ENCODE peak calls at places on chromosomes 5 and 9, in nine cellular contexts. One of them, this sample, is unnamed.

GRCh38 chr9:21555911-21556310 is 73.8 kb upstream of the IFNE start:
- DNase-seq in tibial nerve: no peak
- DNase-seq in right lobe of liver: no peak
- DNase-seq in heart left ventricle: no peak
- DNase-seq in body of pancreas: no peak
- DNase-seq in spleen: no peak
- DNase-seq in H1: no peak
- DNase-seq in Peyer's patch: no peak
- DNase-seq in uterus: no peak
- DNase-seq in this sample: no peak

GRCh38 chr5:125175348-125176004 is 429.0 kb upstream of the ZNF608 start:
- DNase-seq in tibial nerve: no peak
- DNase-seq in right lobe of liver: no peak
- DNase-seq in heart left ventricle: no peak
- DNase-seq in body of pancreas: no peak
- DNase-seq in spleen: no peak
- DNase-seq in H1: no peak
- DNase-seq in Peyer's patch: no peak
- DNase-seq in uterus: no peak
- DNase-seq in this sample: no peak

GRCh38 chr5:105088961-105089360 is 1526.4 kb upstream of the NUDT12 start:
- DNase-seq in tibial nerve: no peak
- DNase-seq in right lobe of liver: no peak
- DNase-seq in heart left ventricle: no peak
- DNase-seq in body of pancreas: no peak
- DNase-seq in spleen: no peak
- DNase-seq in H1: no peak
- DNase-seq in Peyer's patch: no peak
- DNase-seq in uterus: no peak
- DNase-seq in this sample: no peak

GRCh38 chr5:35384658-35385057 is 154.4 kb upstream of the PRLR start:
- DNase-seq in tibial nerve: no peak
- DNase-seq in right lobe of liver: no peak
- DNase-seq in heart left ventricle: no peak
- DNase-seq in body of pancreas: no peak
- DNase-seq in spleen: no peak
- DNase-seq in H1: no peak
- DNase-seq in Peyer's patch: no peak
- DNase-seq in uterus: no peak
- DNase-seq in this sample: no peak

GRCh38 chr5:73826761-73827450 is 200.9 kb downstream of the ARHGEF28 start:
- DNase-seq in tibial nerve: peak
- DNase-seq in right lobe of liver: no peak
- DNase-seq in heart left ventricle: no peak
- DNase-seq in body of pancreas: peak
- DNase-seq in spleen: no peak
- DNase-seq in H1: no peak
- DNase-seq in Peyer's patch: no peak
- DNase-seq in uterus: peak
- DNase-seq in this sample: no peak

GRCh38 chr9:91177661-91178280 is 183.9 kb downstream of the AUH start:
- DNase-seq in tibial nerve: no peak
- DNase-seq in right lobe of liver: peak
- DNase-seq in heart left ventricle: no peak
- DNase-seq in body of pancreas: no peak
- DNase-seq in spleen: peak
- DNase-seq in H1: no peak
- DNase-seq in Peyer's patch: peak
- DNase-seq in uterus: no peak
- DNase-seq in this sample: no peak

GRCh38 chr5:127333463-127333862 is 42.9 kb downstream of the MEGF10 start:
- DNase-seq in tibial nerve: no peak
- DNase-seq in right lobe of liver: no peak
- DNase-seq in heart left ventricle: no peak
- DNase-seq in body of pancreas: no peak
- DNase-seq in spleen: no peak
- DNase-seq in H1: no peak
- DNase-seq in Peyer's patch: no peak
- DNase-seq in uterus: no peak
- DNase-seq in this sample: no peak

GRCh38 chr9:113928269-113928668 is 52.2 kb downstream of the ZNF618 start:
- DNase-seq in tibial nerve: no peak
- DNase-seq in right lobe of liver: no peak
- DNase-seq in heart left ventricle: no peak
- DNase-seq in body of pancreas: no peak
- DNase-seq in spleen: no peak
- DNase-seq in H1: no peak
- DNase-seq in Peyer's patch: no peak
- DNase-seq in uterus: no peak
- DNase-seq in this sample: no peak

GRCh38 chr5:164809831-164810230 is 1304.4 kb downstream of the MAT2B start:
- DNase-seq in tibial nerve: no peak
- DNase-seq in right lobe of liver: no peak
- DNase-seq in heart left ventricle: no peak
- DNase-seq in body of pancreas: no peak
- DNase-seq in spleen: no peak
- DNase-seq in H1: no peak
- DNase-seq in Peyer's patch: no peak
- DNase-seq in uterus: no peak
- DNase-seq in this sample: no peak

GRCh38 chr9:93656426-93657222 is 80.2 kb downstream of the PHF2 start:
- DNase-seq in tibial nerve: no peak
- DNase-seq in right lobe of liver: peak
- DNase-seq in heart left ventricle: peak
- DNase-seq in body of pancreas: no peak
- DNase-seq in spleen: peak
- DNase-seq in H1: no peak
- DNase-seq in Peyer's patch: no peak
- DNase-seq in uterus: no peak
- DNase-seq in this sample: no peak

GRCh38 chr5:81425569-81425968 is 31.6 kb upstream of the ACOT12 start:
- DNase-seq in tibial nerve: no peak
- DNase-seq in right lobe of liver: no peak
- DNase-seq in heart left ventricle: no peak
- DNase-seq in body of pancreas: no peak
- DNase-seq in spleen: no peak
- DNase-seq in H1: no peak
- DNase-seq in Peyer's patch: no peak
- DNase-seq in uterus: no peak
- DNase-seq in this sample: no peak

GRCh38 chr5:108924457-108924961 is 176.8 kb downstream of the FER start:
- DNase-seq in tibial nerve: no peak
- DNase-seq in right lobe of liver: no peak
- DNase-seq in heart left ventricle: no peak
- DNase-seq in body of pancreas: no peak
- DNase-seq in spleen: no peak
- DNase-seq in H1: no peak
- DNase-seq in Peyer's patch: no peak
- DNase-seq in uterus: no peak
- DNase-seq in this sample: no peak

GRCh38 chr5:58497956-58498942 is 7.0 kb downstream of the GAPT start:
- DNase-seq in tibial nerve: peak
- DNase-seq in right lobe of liver: no peak
- DNase-seq in heart left ventricle: no peak
- DNase-seq in body of pancreas: peak
- DNase-seq in spleen: no peak
- DNase-seq in H1: peak
- DNase-seq in Peyer's patch: no peak
- DNase-seq in uterus: no peak
- DNase-seq in this sample: peak

GRCh38 chr9:35162605-35163315 is 951 bp downstream of the UNC13B start:
- DNase-seq in tibial nerve: peak
- DNase-seq in right lobe of liver: no peak
- DNase-seq in heart left ventricle: no peak
- DNase-seq in body of pancreas: no peak
- DNase-seq in spleen: no peak
- DNase-seq in H1: no peak
- DNase-seq in Peyer's patch: no peak
- DNase-seq in uterus: no peak
- DNase-seq in this sample: no peak

GRCh38 chr9:38435526-38435925 is 11.3 kb upstream of the IGFBPL1 start:
- DNase-seq in tibial nerve: no peak
- DNase-seq in right lobe of liver: no peak
- DNase-seq in heart left ventricle: no peak
- DNase-seq in body of pancreas: no peak
- DNase-seq in spleen: no peak
- DNase-seq in H1: no peak
- DNase-seq in Peyer's patch: no peak
- DNase-seq in uterus: no peak
- DNase-seq in this sample: no peak

GRCh38 chr5:67437905-67438845 is 241.6 kb upstream of the CD180 start:
- DNase-seq in tibial nerve: no peak
- DNase-seq in right lobe of liver: no peak
- DNase-seq in heart left ventricle: no peak
- DNase-seq in body of pancreas: no peak
- DNase-seq in spleen: no peak
- DNase-seq in H1: no peak
- DNase-seq in Peyer's patch: no peak
- DNase-seq in uterus: no peak
- DNase-seq in this sample: no peak

GRCh38 chr5:88688242-88688959 is 194.6 kb downstream of the MEF2C start:
- DNase-seq in tibial nerve: no peak
- DNase-seq in right lobe of liver: no peak
- DNase-seq in heart left ventricle: no peak
- DNase-seq in body of pancreas: no peak
- DNase-seq in spleen: no peak
- DNase-seq in H1: no peak
- DNase-seq in Peyer's patch: no peak
- DNase-seq in uterus: no peak
- DNase-seq in this sample: no peak

GRCh38 chr9:89609426-89610006 is 4.7 kb downstream of the GADD45G start:
- DNase-seq in tibial nerve: no peak
- DNase-seq in right lobe of liver: no peak
- DNase-seq in heart left ventricle: no peak
- DNase-seq in body of pancreas: no peak
- DNase-seq in spleen: no peak
- DNase-seq in H1: no peak
- DNase-seq in Peyer's patch: no peak
- DNase-seq in uterus: no peak
- DNase-seq in this sample: no peak

GRCh38 chr5:172645271-172645670 is 4.2 kb downstream of the NEURL1B start:
- DNase-seq in tibial nerve: no peak
- DNase-seq in right lobe of liver: no peak
- DNase-seq in heart left ventricle: no peak
- DNase-seq in body of pancreas: no peak
- DNase-seq in spleen: peak
- DNase-seq in H1: no peak
- DNase-seq in Peyer's patch: no peak
- DNase-seq in uterus: no peak
- DNase-seq in this sample: no peak
- H3K4me3 ChIP-seq in tibial nerve: no peak
- H3K4me3 ChIP-seq in right lobe of liver: no peak
- H3K4me3 ChIP-seq in heart left ventricle: peak
- H3K4me3 ChIP-seq in body of pancreas: no peak
- H3K4me3 ChIP-seq in spleen: no peak
- H3K4me3 ChIP-seq in H1: no peak
- H3K4me3 ChIP-seq in Peyer's patch: no peak
- H3K4me3 ChIP-seq in uterus: no peak
- H3K4me3 ChIP-seq in this sample: peak

DNA sequence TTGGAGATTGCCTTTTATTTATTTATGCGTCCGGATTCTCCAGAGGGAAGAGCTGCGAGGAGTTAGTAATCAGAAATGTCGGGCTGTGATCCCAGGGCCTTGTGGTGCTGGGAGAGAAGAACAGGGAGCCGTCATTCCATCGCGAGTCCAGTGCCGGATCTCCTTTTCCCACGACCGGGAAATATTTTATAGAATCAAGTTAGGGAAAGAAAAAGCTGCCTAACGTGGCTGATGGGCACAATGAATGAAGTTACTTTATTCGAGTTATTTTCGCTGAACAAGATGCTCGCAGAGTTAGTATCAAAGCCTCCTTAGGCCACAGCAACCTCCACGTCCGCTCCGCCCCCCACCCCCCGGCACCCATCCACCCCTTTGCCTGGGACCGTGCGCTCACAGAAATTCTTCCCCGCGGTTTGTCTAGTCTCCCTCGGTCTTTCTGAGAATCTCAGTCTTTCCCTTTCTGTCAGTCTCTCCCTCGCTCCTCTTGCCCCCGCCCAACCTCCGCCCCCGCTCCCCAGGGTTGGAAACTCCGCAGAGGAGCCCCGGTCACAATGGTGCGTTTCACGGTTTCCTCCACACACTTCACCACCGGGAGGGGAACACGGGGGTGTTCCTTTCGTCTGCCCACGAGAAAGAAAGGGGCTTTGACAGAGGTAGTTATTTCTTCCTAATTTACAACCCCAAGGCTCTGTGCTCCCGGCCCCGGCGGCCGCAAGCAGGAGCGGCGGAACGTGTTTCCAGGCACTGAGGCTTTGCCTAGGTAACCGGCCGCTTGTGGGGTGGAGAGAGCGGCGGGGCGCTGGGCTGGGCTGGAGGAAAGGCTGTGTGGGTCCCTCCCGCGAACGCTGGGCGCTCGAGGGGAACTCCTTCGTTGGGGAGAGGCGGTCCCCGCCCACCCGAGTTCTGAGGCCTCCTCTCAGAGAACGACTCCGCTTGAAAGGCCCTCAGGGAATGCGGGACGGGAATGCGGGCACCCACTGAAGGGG is 2.0 kb downstream of the NR4A3 start:
- DNase-seq in tibial nerve: no peak
- DNase-seq in right lobe of liver: peak
- DNase-seq in heart left ventricle: peak
- DNase-seq in body of pancreas: peak
- DNase-seq in spleen: peak
- DNase-seq in H1: no peak
- DNase-seq in Peyer's patch: peak
- DNase-seq in uterus: peak
- DNase-seq in this sample: peak
- TF ChIP-seq POLR2A in tibial nerve: no peak
- TF ChIP-seq POLR2A in right lobe of liver: no peak
- TF ChIP-seq POLR2A in heart left ventricle: no peak
- TF ChIP-seq POLR2A in body of pancreas: no peak
- TF ChIP-seq POLR2A in spleen: no peak
- TF ChIP-seq POLR2A in H1: no peak
- TF ChIP-seq POLR2A in Peyer's patch: no peak
- TF ChIP-seq POLR2A in uterus: no peak
- TF ChIP-seq POLR2A in this sample: no peak

DNA sequence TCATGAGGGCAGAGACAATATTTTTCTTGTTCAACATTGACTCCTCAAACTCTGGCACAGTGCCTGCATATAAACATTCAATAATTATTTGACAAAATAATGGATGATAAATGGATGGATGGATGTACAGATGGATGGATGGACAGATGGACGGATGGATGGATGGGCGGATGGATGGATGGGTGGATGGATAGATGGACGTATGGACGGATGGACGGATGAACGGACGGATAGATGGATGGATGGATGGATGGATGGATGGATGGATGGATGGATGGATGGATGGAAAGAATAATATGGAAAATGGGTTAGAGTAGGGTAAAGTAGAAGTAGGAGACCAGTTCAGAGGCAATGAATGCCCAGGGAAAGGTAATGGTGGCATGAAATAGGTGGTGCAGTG is 589.2 kb downstream of the EBF1 start:
- DNase-seq in tibial nerve: no peak
- DNase-seq in right lobe of liver: no peak
- DNase-seq in heart left ventricle: no peak
- DNase-seq in body of pancreas: no peak
- DNase-seq in spleen: no peak
- DNase-seq in H1: no peak
- DNase-seq in Peyer's patch: no peak
- DNase-seq in uterus: no peak
- DNase-seq in this sample: no peak
- H3K4me3 ChIP-seq in tibial nerve: no peak
- H3K4me3 ChIP-seq in right lobe of liver: no peak
- H3K4me3 ChIP-seq in heart left ventricle: no peak
- H3K4me3 ChIP-seq in body of pancreas: no peak
- H3K4me3 ChIP-seq in spleen: no peak
- H3K4me3 ChIP-seq in H1: no peak
- H3K4me3 ChIP-seq in Peyer's patch: no peak
- H3K4me3 ChIP-seq in uterus: no peak
- H3K4me3 ChIP-seq in this sample: no peak

GRCh38 chr5:43105369-43106289 is 15.1 kb upstream of the ZNF131 start:
- DNase-seq in tibial nerve: peak
- DNase-seq in right lobe of liver: peak
- DNase-seq in heart left ventricle: peak
- DNase-seq in body of pancreas: peak
- DNase-seq in spleen: peak
- DNase-seq in H1: peak
- DNase-seq in Peyer's patch: peak
- DNase-seq in uterus: peak
- DNase-seq in this sample: peak
- TF ChIP-seq POLR2A in tibial nerve: no peak
- TF ChIP-seq POLR2A in right lobe of liver: no peak
- TF ChIP-seq POLR2A in heart left ventricle: peak
- TF ChIP-seq POLR2A in body of pancreas: no peak
- TF ChIP-seq POLR2A in spleen: no peak
- TF ChIP-seq POLR2A in H1: no peak
- TF ChIP-seq POLR2A in Peyer's patch: peak
- TF ChIP-seq POLR2A in uterus: peak
- TF ChIP-seq POLR2A in this sample: no peak